ENCODE peak calls at places on chromosomes 13 and 19, in five cellular contexts. J, K, R, B and Z are unnamed samples.
A peak's percentile ranks its signal among the peaks of the same experiment; 100 is the strongest.

GRCh38 chr13:30681489-30682242 is 53.7 kb upstream of the ALOX5AP start:
- DNase-seq in J (no peak), R (no peak), K (no peak), B (no peak), Z (no peak)

GRCh38 chr19:17553256-17553655 is 2.2 kb upstream of the COLGALT1 start:
- DNase-seq in R (no peak), B (peak; percentile 54), K (no peak), J (no peak), Z (no peak)

GRCh38 chr13:26847281-26847680 is 86.7 kb upstream of the GPR12 start:
- DNase-seq in B (no peak), J (no peak), R (no peak), K (no peak), Z (no peak)

GRCh38 chr19:51064534-51065220 is at the start of gene KLK13:
- DNase-seq in J (no peak), K (no peak), R (no peak), B (no peak), Z (peak; percentile 22)

GRCh38 chr13:33185853-33186252 is 99.7 kb downstream of the STARD13 start:
- DNase-seq in B (no peak), K (no peak), R (no peak), J (no peak), Z (no peak)

GRCh38 chr13:53191091-53191490 is 162.5 kb downstream of the OLFM4 start:
- DNase-seq in B (no peak), K (no peak), R (no peak), J (no peak), Z (no peak)

GRCh38 chr19:56712609-56713008 is 41.1 kb upstream of the ZNF835 start:
- DNase-seq in R (no peak), J (no peak), K (no peak), B (no peak), Z (no peak)

GRCh38 chr19:18333680-18334079 is 6.7 kb upstream of the PGPEP1 start:
- DNase-seq in B (no peak), R (no peak), K (no peak), J (no peak), Z (no peak)

GRCh38 chr13:73268306-73268705 is 209.5 kb downstream of the KLF5 start:
- DNase-seq in J (no peak), R (no peak), K (no peak), B (no peak), Z (no peak)

GRCh38 chr13:49838989-49839388 is 46.5 kb upstream of the KPNA3 start:
- DNase-seq in R (no peak), B (no peak), J (no peak), K (no peak), Z (no peak)

GRCh38 chr13:52891685-52892084 is 43.2 kb upstream of the PCDH8 start:
- DNase-seq in B (no peak), K (no peak), R (no peak), J (no peak), Z (no peak)